ENCODE peak calls at places on chromosomes 13 and 19, in seven cellular contexts. One of them, this sample, is unnamed.

GRCh38 chr13:110506396-110506795 is 55.1 kb downstream of the RAB20 start:
- DNase-seq in H1: no peak
- DNase-seq in mesenchymal stem cell: no peak
- DNase-seq in H9: no peak
- DNase-seq in trophoblast cell: no peak
- DNase-seq in IMR-90: no peak
- DNase-seq in neuronal stem cell: no peak
- DNase-seq in this sample: no peak

GRCh38 chr13:114140909-114141255 is 8.5 kb upstream of the RASA3 start:
- DNase-seq in H1: no peak
- DNase-seq in trophoblast cell: no peak
- DNase-seq in mesenchymal stem cell: no peak
- DNase-seq in neuronal stem cell: no peak
- DNase-seq in H9: no peak
- DNase-seq in IMR-90: no peak
- DNase-seq in this sample: no peak

GRCh38 chr19:33921165-33921564 is 124.5 kb downstream of the KCTD15 start:
- DNase-seq in trophoblast cell: no peak
- DNase-seq in H9: no peak
- DNase-seq in mesenchymal stem cell: no peak
- DNase-seq in neuronal stem cell: no peak
- DNase-seq in H1: no peak
- DNase-seq in IMR-90: no peak
- DNase-seq in this sample: peak; percentile 23

GRCh38 chr19:38290631-38291147 is 13.4 kb upstream of the C19orf33 start:
- DNase-seq in H9: no peak
- DNase-seq in trophoblast cell: no peak
- DNase-seq in mesenchymal stem cell: peak; percentile 95
- DNase-seq in H1: no peak
- DNase-seq in neuronal stem cell: no peak
- DNase-seq in IMR-90: peak; percentile 98
- DNase-seq in this sample: no peak

GRCh38 chr13:51998723-51999471 is 12.4 kb downstream of the ATP7B start:
- DNase-seq in IMR-90: no peak
- DNase-seq in trophoblast cell: peak; percentile 66
- DNase-seq in neuronal stem cell: no peak
- DNase-seq in H9: no peak
- DNase-seq in mesenchymal stem cell: no peak
- DNase-seq in H1: no peak
- DNase-seq in this sample: peak; percentile 60

GRCh38 chr19:1177322-1178114 is 3.5 kb upstream of the SBNO2 start:
- DNase-seq in H9: no peak
- DNase-seq in H1: no peak
- DNase-seq in mesenchymal stem cell: peak; percentile 91
- DNase-seq in neuronal stem cell: no peak
- DNase-seq in IMR-90: peak; percentile 97
- DNase-seq in trophoblast cell: peak; percentile 45
- DNase-seq in this sample: peak; percentile 65

GRCh38 chr19:10876459-10877240 is 5.3 kb downstream of the CARM1 start:
- DNase-seq in IMR-90: no peak
- DNase-seq in neuronal stem cell: no peak
- DNase-seq in mesenchymal stem cell: no peak
- DNase-seq in H1: no peak
- DNase-seq in trophoblast cell: no peak
- DNase-seq in H9: no peak
- DNase-seq in this sample: no peak

GRCh38 chr13:79541426-79542049 is 60.6 kb downstream of the NDFIP2 start:
- DNase-seq in IMR-90: peak; percentile 73
- DNase-seq in trophoblast cell: peak; percentile 95
- DNase-seq in H1: no peak
- DNase-seq in neuronal stem cell: peak; percentile 63
- DNase-seq in H9: no peak
- DNase-seq in mesenchymal stem cell: peak; percentile 76
- DNase-seq in this sample: peak; percentile 68

GRCh38 chr19:33778089-33778791 is 18.4 kb upstream of the KCTD15 start:
- DNase-seq in neuronal stem cell: peak; percentile 82
- DNase-seq in H9: peak; percentile 82
- DNase-seq in trophoblast cell: peak; percentile 91
- DNase-seq in mesenchymal stem cell: peak; percentile 65
- DNase-seq in IMR-90: peak; percentile 61
- DNase-seq in H1: peak; percentile 99
- DNase-seq in this sample: peak; percentile 65

GRCh38 chr13:80168089-80168850 is 172.7 kb downstream of the SPRY2 start:
- DNase-seq in H1: no peak
- DNase-seq in mesenchymal stem cell: peak; percentile 46
- DNase-seq in trophoblast cell: peak; percentile 27
- DNase-seq in H9: no peak
- DNase-seq in IMR-90: peak; percentile 71
- DNase-seq in neuronal stem cell: no peak
- DNase-seq in this sample: no peak

GRCh38 chr13:79477968-79478367 is 3.0 kb upstream of the NDFIP2 start:
- DNase-seq in H9: peak; percentile 35
- DNase-seq in IMR-90: no peak
- DNase-seq in trophoblast cell: peak; percentile 29
- DNase-seq in neuronal stem cell: no peak
- DNase-seq in H1: no peak
- DNase-seq in mesenchymal stem cell: no peak
- DNase-seq in this sample: peak; percentile 55

GRCh38 chr19:13137290-13137794 is 12.8 kb downstream of the STX10 start:
- DNase-seq in mesenchymal stem cell: no peak
- DNase-seq in H9: no peak
- DNase-seq in H1: no peak
- DNase-seq in trophoblast cell: no peak
- DNase-seq in neuronal stem cell: no peak
- DNase-seq in IMR-90: no peak
- DNase-seq in this sample: no peak

GRCh38 chr13:19810996-19811881 is 28.5 kb upstream of the PSPC1 start:
- DNase-seq in trophoblast cell: peak; percentile 71
- DNase-seq in neuronal stem cell: no peak
- DNase-seq in mesenchymal stem cell: no peak
- DNase-seq in IMR-90: peak; percentile 22
- DNase-seq in H1: no peak
- DNase-seq in H9: no peak
- DNase-seq in this sample: peak; percentile 3

GRCh38 chr13:101307181-101307701 is 109.1 kb downstream of the NALCN start:
- DNase-seq in H9: no peak
- DNase-seq in trophoblast cell: peak; percentile 46
- DNase-seq in mesenchymal stem cell: peak; percentile 82
- DNase-seq in neuronal stem cell: no peak
- DNase-seq in H1: no peak
- DNase-seq in IMR-90: peak; percentile 90
- DNase-seq in this sample: no peak

GRCh38 chr13:40933508-40933907 is 85.6 kb downstream of the ELF1 start:
- DNase-seq in H9: no peak
- DNase-seq in neuronal stem cell: no peak
- DNase-seq in H1: no peak
- DNase-seq in mesenchymal stem cell: no peak
- DNase-seq in trophoblast cell: no peak
- DNase-seq in IMR-90: no peak
- DNase-seq in this sample: no peak

GRCh38 chr19:57016491-57016890 is 103.3 kb upstream of the USP29 start:
- DNase-seq in H1: no peak
- DNase-seq in IMR-90: no peak
- DNase-seq in trophoblast cell: no peak
- DNase-seq in H9: no peak
- DNase-seq in mesenchymal stem cell: no peak
- DNase-seq in neuronal stem cell: no peak
- DNase-seq in this sample: no peak

GRCh38 chr19:57010541-57010940 is 109.2 kb upstream of the USP29 start:
- DNase-seq in neuronal stem cell: no peak
- DNase-seq in IMR-90: no peak
- DNase-seq in mesenchymal stem cell: no peak
- DNase-seq in H9: no peak
- DNase-seq in H1: no peak
- DNase-seq in trophoblast cell: no peak
- DNase-seq in this sample: no peak

DNA sequence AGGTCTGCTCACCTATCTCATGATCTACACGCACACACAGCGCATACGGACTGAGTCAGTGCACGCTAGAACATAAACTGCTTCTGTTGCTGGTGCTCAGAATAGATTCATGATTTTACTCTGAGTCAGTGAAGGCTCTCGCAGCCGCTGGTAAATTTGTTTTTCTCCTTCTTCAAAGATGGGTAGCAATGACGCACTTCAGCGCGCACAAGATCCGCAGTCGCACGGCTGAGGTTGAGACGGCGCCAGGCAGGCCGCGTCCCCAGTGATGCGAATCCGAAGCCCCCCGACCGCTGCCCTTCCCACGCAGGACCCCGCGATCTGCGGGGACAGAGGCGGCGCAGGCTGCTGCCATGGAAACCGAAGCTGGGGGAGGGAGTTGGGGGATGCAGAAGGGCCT is 103.7 kb upstream of the USP29 start:
- DNase-seq in H1: no peak
- DNase-seq in mesenchymal stem cell: no peak
- DNase-seq in H9: no peak
- DNase-seq in neuronal stem cell: no peak
- DNase-seq in trophoblast cell: no peak
- DNase-seq in IMR-90: no peak
- DNase-seq in this sample: no peak
- H3K23ac ChIP-seq in H1: no peak overlapping the region
- H3K23ac ChIP-seq in mesenchymal stem cell: no peak overlapping the region
- H3K23ac ChIP-seq in H9: no peak overlapping the region
- H3K23ac ChIP-seq in neuronal stem cell: no peak overlapping the region
- H3K23ac ChIP-seq in trophoblast cell: no peak overlapping the region
- H3K23ac ChIP-seq in IMR-90: no peak overlapping the region
- H3K23ac ChIP-seq in this sample: no peak overlapping the region

GRCh38 chr19:48900477-48901452 is 653 bp downstream of the NUCB1 start:
- DNase-seq in H1: no peak
- DNase-seq in H9: no peak
- DNase-seq in IMR-90: peak; percentile 35
- DNase-seq in neuronal stem cell: no peak
- DNase-seq in trophoblast cell: no peak
- DNase-seq in mesenchymal stem cell: peak; percentile 32
- DNase-seq in this sample: peak; percentile 60

GRCh38 chr19:48897181-48897580 is 1.4 kb downstream of the TULP2 start:
- DNase-seq in IMR-90: no peak
- DNase-seq in trophoblast cell: peak; percentile 51
- DNase-seq in mesenchymal stem cell: no peak
- DNase-seq in H1: no peak
- DNase-seq in neuronal stem cell: no peak
- DNase-seq in H9: no peak
- DNase-seq in this sample: no peak

GRCh38 chr19:48896191-48896720 is 2.3 kb downstream of the TULP2 start:
- DNase-seq in mesenchymal stem cell: no peak
- DNase-seq in IMR-90: no peak
- DNase-seq in H9: peak; percentile 94
- DNase-seq in H1: peak; percentile 96
- DNase-seq in trophoblast cell: no peak
- DNase-seq in neuronal stem cell: peak; percentile 53
- DNase-seq in this sample: peak; percentile 75

GRCh38 chr19:48895226-48895625 is 3.3 kb downstream of the TULP2 start:
- DNase-seq in IMR-90: no peak
- DNase-seq in mesenchymal stem cell: no peak
- DNase-seq in trophoblast cell: no peak
- DNase-seq in neuronal stem cell: no peak
- DNase-seq in H1: no peak
- DNase-seq in H9: no peak
- DNase-seq in this sample: no peak

DNA sequence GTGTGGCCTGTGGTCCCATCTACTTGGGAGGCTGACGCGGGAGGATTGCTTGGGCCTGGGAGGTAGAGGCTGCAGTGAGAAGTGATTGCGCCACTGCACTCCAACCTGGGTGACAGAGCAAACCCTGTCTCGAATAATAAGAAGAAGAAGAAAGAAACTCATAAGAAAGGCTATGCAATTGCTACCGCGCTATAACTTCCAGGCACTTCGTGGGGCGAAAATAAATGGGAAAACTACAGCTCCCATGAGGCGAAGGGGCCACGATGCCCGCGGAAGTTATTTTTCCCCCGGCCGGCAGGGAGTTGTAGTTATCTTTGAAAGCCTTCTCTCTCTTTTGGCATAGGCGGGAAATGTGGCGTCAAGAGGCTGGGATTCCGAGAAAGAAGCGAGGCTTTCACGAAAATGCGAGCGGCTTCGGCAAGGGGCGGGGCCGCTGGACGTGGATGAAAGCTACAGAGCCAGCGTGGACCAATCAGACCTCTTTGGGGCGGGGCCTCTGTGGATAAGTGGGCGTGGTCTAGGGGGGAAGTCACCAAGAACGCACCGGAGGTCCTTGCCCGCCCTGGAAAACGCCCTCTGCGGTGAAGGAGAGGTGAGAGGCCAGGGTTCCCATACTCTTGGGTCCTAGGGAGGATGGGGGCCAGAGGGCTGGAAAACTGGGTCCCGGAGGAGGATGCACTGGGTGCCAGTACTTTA is at the start of gene NUCB1:
- DNase-seq in IMR-90: peak; percentile 97
- DNase-seq in H9: peak; percentile 99
- DNase-seq in neuronal stem cell: peak; percentile 100
- DNase-seq in trophoblast cell: peak; percentile 100
- DNase-seq in mesenchymal stem cell: peak; percentile 99
- DNase-seq in H1: peak; percentile 99
- DNase-seq in this sample: peak; percentile 99
- H2BK120ac ChIP-seq in IMR-90: peak within 1 kb of the TSS; percentile 42
- H2BK120ac ChIP-seq in H9: no peak within 1 kb of the TSS
- H2BK120ac ChIP-seq in neuronal stem cell: no peak within 1 kb of the TSS
- H2BK120ac ChIP-seq in trophoblast cell: peak within 1 kb of the TSS; percentile 47
- H2BK120ac ChIP-seq in mesenchymal stem cell: peak within 1 kb of the TSS; percentile 42
- H2BK120ac ChIP-seq in H1: no peak within 1 kb of the TSS
- H2BK120ac ChIP-seq in this sample: no peak within 1 kb of the TSS

GRCh38 chr19:16365300-16365996 is 40.8 kb downstream of the KLF2 start:
- DNase-seq in H1: no peak
- DNase-seq in neuronal stem cell: no peak
- DNase-seq in H9: no peak
- DNase-seq in trophoblast cell: no peak
- DNase-seq in mesenchymal stem cell: no peak
- DNase-seq in IMR-90: no peak
- DNase-seq in this sample: no peak

GRCh38 chr19:16366433-16367268 is 42.0 kb downstream of the KLF2 start:
- DNase-seq in trophoblast cell: peak; percentile 23
- DNase-seq in H1: no peak
- DNase-seq in IMR-90: no peak
- DNase-seq in H9: no peak
- DNase-seq in neuronal stem cell: no peak
- DNase-seq in mesenchymal stem cell: no peak
- DNase-seq in this sample: no peak

GRCh38 chr19:16367269-16367683 is 42.6 kb downstream of the KLF2 start:
- DNase-seq in H1: no peak
- DNase-seq in mesenchymal stem cell: no peak
- DNase-seq in neuronal stem cell: no peak
- DNase-seq in H9: no peak
- DNase-seq in trophoblast cell: no peak
- DNase-seq in IMR-90: no peak
- DNase-seq in this sample: no peak

GRCh38 chr19:16364231-16364865 is 39.7 kb downstream of the KLF2 start:
- DNase-seq in H9: no peak
- DNase-seq in IMR-90: no peak
- DNase-seq in trophoblast cell: no peak
- DNase-seq in mesenchymal stem cell: no peak
- DNase-seq in neuronal stem cell: no peak
- DNase-seq in H1: no peak
- DNase-seq in this sample: no peak

GRCh38 chr19:16366056-16366432 is 41.4 kb downstream of the KLF2 start:
- DNase-seq in trophoblast cell: no peak
- DNase-seq in IMR-90: no peak
- DNase-seq in H9: no peak
- DNase-seq in H1: no peak
- DNase-seq in mesenchymal stem cell: no peak
- DNase-seq in neuronal stem cell: no peak
- DNase-seq in this sample: no peak
- H3K4me1 ChIP-seq in trophoblast cell: no peaks in the 10 kb centered on the region
- H3K4me1 ChIP-seq in IMR-90: no peaks in the 10 kb centered on the region
- H3K4me1 ChIP-seq in H9: no peaks in the 10 kb centered on the region
- H3K4me1 ChIP-seq in H1: peaks cover 6% of the 10 kb centered on the region
- H3K4me1 ChIP-seq in mesenchymal stem cell: no peaks in the 10 kb centered on the region
- H3K4me1 ChIP-seq in neuronal stem cell: peaks cover 4% of the 10 kb centered on the region
- H3K4me1 ChIP-seq in this sample: no peaks in the 10 kb centered on the region

GRCh38 chr19:53907690-53908089 is 1.4 kb upstream of the CACNG7 start:
- DNase-seq in neuronal stem cell: no peak
- DNase-seq in IMR-90: no peak
- DNase-seq in mesenchymal stem cell: no peak
- DNase-seq in H1: no peak
- DNase-seq in H9: no peak
- DNase-seq in trophoblast cell: no peak
- DNase-seq in this sample: no peak
- H3K23ac ChIP-seq in neuronal stem cell: no peak overlapping the region
- H3K23ac ChIP-seq in IMR-90: no peak overlapping the region
- H3K23ac ChIP-seq in mesenchymal stem cell: no peak overlapping the region
- H3K23ac ChIP-seq in H1: no peak overlapping the region
- H3K23ac ChIP-seq in H9: no peak overlapping the region
- H3K23ac ChIP-seq in trophoblast cell: no peak overlapping the region
- H3K23ac ChIP-seq in this sample: peak overlapping the region; percentile 38

This sample was measured in mesendoderm.